ENCODE peak calls at places on chromosomes 2 and 18, in five cellular contexts. One of them, this sample, is unnamed.

GRCh38 chr18:72866572-72866900 is 1.3 kb downstream of the NETO1 start:
- DNase-seq in islet precursor cell: no peak
- DNase-seq in astrocyte of the cerebellum: no peak
- DNase-seq in tibial nerve: no peak
- DNase-seq in NCI-H510A treated with DMSO at 0.1 percent for 48 hours: no peak
- DNase-seq in this sample: no peak

GRCh38 chr18:23887493-23887892 is 127.1 kb upstream of the TTC39C start:
- DNase-seq in islet precursor cell: no peak
- DNase-seq in astrocyte of the cerebellum: no peak
- DNase-seq in tibial nerve: no peak
- DNase-seq in NCI-H510A treated with DMSO at 0.1 percent for 48 hours: peak
- DNase-seq in this sample: no peak

GRCh38 chr2:15665067-15665942 is 73.6 kb downstream of the DDX1 start:
- DNase-seq in islet precursor cell: no peak
- DNase-seq in astrocyte of the cerebellum: no peak
- DNase-seq in tibial nerve: no peak
- DNase-seq in NCI-H510A treated with DMSO at 0.1 percent for 48 hours: no peak
- DNase-seq in this sample: no peak

GRCh38 chr2:50346104-50346503 is 685.8 kb downstream of the NRXN1 start:
- DNase-seq in islet precursor cell: peak
- DNase-seq in astrocyte of the cerebellum: no peak
- DNase-seq in tibial nerve: no peak
- DNase-seq in NCI-H510A treated with DMSO at 0.1 percent for 48 hours: no peak
- DNase-seq in this sample: no peak

GRCh38 chr2:216624251-216624650 is 9.0 kb upstream of the IGFBP2 start:
- DNase-seq in islet precursor cell: no peak
- DNase-seq in astrocyte of the cerebellum: no peak
- DNase-seq in tibial nerve: no peak
- DNase-seq in NCI-H510A treated with DMSO at 0.1 percent for 48 hours: no peak
- DNase-seq in this sample: no peak

GRCh38 chr2:109279243-109279860 is 150.3 kb downstream of the SH3RF3 start:
- DNase-seq in islet precursor cell: no peak
- DNase-seq in astrocyte of the cerebellum: no peak
- DNase-seq in tibial nerve: no peak
- DNase-seq in NCI-H510A treated with DMSO at 0.1 percent for 48 hours: no peak
- DNase-seq in this sample: no peak

GRCh38 chr2:216335252-216335651 is 37.0 kb downstream of the MARCHF4 start:
- DNase-seq in islet precursor cell: no peak
- DNase-seq in astrocyte of the cerebellum: no peak
- DNase-seq in tibial nerve: no peak
- DNase-seq in NCI-H510A treated with DMSO at 0.1 percent for 48 hours: no peak
- DNase-seq in this sample: no peak

GRCh38 chr18:74682998-74683311 is 85.3 kb downstream of the ZNF407 start:
- DNase-seq in islet precursor cell: no peak
- DNase-seq in astrocyte of the cerebellum: peak
- DNase-seq in tibial nerve: no peak
- DNase-seq in NCI-H510A treated with DMSO at 0.1 percent for 48 hours: no peak
- DNase-seq in this sample: no peak

This sample was measured in hippocampal formation.